ENCODE peak calls at places on chromosomes 11 and 22, in seven cellular contexts. X is heart left ventricle, W is IMR-90, O is ovary, Q is thyroid gland, D is tibial nerve, J is HCT116. Y is an unnamed sample.

GRCh38 chr11:79195209-79195608 is 245.6 kb downstream of the TENM4 start:
- DNase-seq in X (no peak), W (no peak), O (no peak), Q (no peak), D (no peak), J (no peak), Y (no peak)

GRCh38 chr11:29312817-29313216 is 704.0 kb downstream of the KCNA4 start:
- DNase-seq in X (no peak), W (peak), O (no peak), Q (no peak), D (no peak), J (no peak), Y (no peak)

GRCh38 chr11:123853038-123853437 is 32.4 kb downstream of the TMEM225 start:
- DNase-seq in X (no peak), W (no peak), O (no peak), Q (no peak), D (no peak), J (no peak), Y (no peak)

GRCh38 chr11:123562829-123563228 is 91.6 kb downstream of the SCN3B start:
- DNase-seq in X (no peak), W (no peak), O (no peak), Q (no peak), D (no peak), J (no peak), Y (no peak)

GRCh38 chr11:128927683-128928336 is 14.9 kb downstream of the TP53AIP1 start:
- DNase-seq in X (no peak), W (no peak), O (no peak), Q (no peak), D (no peak), J (no peak), Y (no peak)

GRCh38 chr11:128103278-128103873 is 484.0 kb downstream of the ETS1 start:
- DNase-seq in X (no peak), W (no peak), O (no peak), Q (no peak), D (no peak), J (no peak), Y (no peak)

GRCh38 chr11:114170226-114170625 is 110.7 kb downstream of the ZBTB16 start:
- DNase-seq in X (no peak), W (no peak), O (no peak), Q (no peak), D (no peak), J (no peak), Y (no peak)

GRCh38 chr11:44380009-44380313 is 70.0 kb upstream of the ALX4 start:
- DNase-seq in X (no peak), W (no peak), O (no peak), Q (peak), D (no peak), J (no peak), Y (no peak)

GRCh38 chr11:123429851-123430735 is at the start of gene GRAMD1B:
- DNase-seq in X (peak), W (peak), O (peak), Q (peak), D (no peak), J (no peak), Y (peak)

GRCh38 chr22:25110846-25111578 is 88.6 kb upstream of the CRYBB3 start:
- DNase-seq in X (peak), W (peak), O (peak), Q (peak), D (peak), J (peak), Y (peak)

GRCh38 chr11:126328444-126328843 is 24.6 kb downstream of the DCPS start:
- DNase-seq in X (peak), W (no peak), O (no peak), Q (no peak), D (no peak), J (no peak), Y (no peak)

GRCh38 chr11:100546714-100547113 is 140.4 kb upstream of the ARHGAP42 start:
- DNase-seq in X (no peak), W (peak), O (no peak), Q (no peak), D (no peak), J (peak), Y (no peak)

GRCh38 chr11:103659743-103660142 is 376.7 kb upstream of the DDI1 start:
- DNase-seq in X (no peak), W (peak), O (no peak), Q (no peak), D (no peak), J (no peak), Y (no peak)

GRCh38 chr11:86551286-86551685 is 121.1 kb downstream of the ME3 start:
- DNase-seq in X (peak), W (peak), O (no peak), Q (no peak), D (peak), J (no peak), Y (peak)

GRCh38 chr22:39219071-39220050 is 25.4 kb downstream of the PDGFB start:
- DNase-seq in X (no peak), W (no peak), O (no peak), Q (no peak), D (no peak), J (no peak), Y (no peak)

GRCh38 chr11:64834723-64835615 is 9.5 kb downstream of the CDC42BPG start:
- DNase-seq in X (no peak), W (no peak), O (no peak), Q (no peak), D (no peak), J (no peak), Y (peak)

GRCh38 chr22:27668828-27669797 is 132.4 kb downstream of the MN1 start:
- DNase-seq in X (peak), W (peak), O (no peak), Q (no peak), D (no peak), J (peak), Y (peak)

GRCh38 chr11:24348908-24349307 is 147.9 kb upstream of the LUZP2 start:
- DNase-seq in X (no peak), W (no peak), O (no peak), Q (no peak), D (no peak), J (no peak), Y (no peak)

DNA sequence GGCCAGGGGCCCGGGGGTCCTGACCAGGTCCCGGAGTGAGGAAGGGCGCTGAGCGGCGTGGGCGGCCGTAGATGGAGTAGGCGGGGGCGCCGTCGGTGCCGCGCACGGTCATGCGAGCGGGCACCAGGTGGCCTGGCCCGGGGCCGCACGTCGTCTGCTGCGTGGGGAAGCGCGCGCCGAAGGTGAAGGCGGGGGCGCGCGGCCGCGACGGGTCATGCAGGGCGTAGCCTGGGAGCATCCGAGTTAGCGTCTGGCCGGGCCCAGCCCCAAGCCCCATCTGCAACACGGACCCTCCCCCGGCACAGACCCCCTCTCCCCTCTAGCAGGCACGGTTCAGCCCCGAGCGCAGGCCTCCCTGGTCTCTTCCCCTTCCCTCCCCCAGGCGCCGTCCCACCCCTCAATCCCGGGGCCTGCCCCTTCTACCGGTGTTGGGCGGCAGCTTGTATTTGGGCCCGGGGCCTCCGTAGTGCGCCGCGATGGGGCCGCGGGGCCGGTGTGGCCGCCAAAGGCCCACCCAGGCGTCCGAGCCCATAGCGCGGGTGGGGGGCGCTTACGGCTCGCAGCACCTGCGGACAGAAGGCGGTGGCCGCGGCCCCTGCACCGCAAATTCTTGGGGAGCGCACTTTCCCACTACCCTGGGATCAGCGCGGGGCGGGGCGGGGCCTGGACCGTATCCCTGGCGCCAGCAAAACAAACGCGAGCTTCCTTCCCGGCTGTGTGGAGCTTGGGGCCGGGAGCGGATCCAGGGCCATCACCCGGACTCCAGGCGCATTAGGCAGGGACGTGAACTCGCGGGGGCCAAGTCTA is 1.9 kb upstream of the TYMP start:
- DNase-seq in X (peak), W (peak), O (no peak), Q (peak), D (peak), J (no peak), Y (no peak)
- TF ChIP-seq POLR2A in X (peak), W (no peak), O (no peak), Q (peak), D (peak), J (no peak), Y (peak)

GRCh38 chr22:19962909-19963806 is 21.5 kb upstream of the TXNRD2 start:
- DNase-seq in X (no peak), W (peak), O (no peak), Q (peak), D (no peak), J (peak), Y (no peak)
- TF ChIP-seq POLR2A in X (no peak), W (no peak), O (no peak), Q (peak), D (no peak), J (no peak), Y (no peak)

DNA sequence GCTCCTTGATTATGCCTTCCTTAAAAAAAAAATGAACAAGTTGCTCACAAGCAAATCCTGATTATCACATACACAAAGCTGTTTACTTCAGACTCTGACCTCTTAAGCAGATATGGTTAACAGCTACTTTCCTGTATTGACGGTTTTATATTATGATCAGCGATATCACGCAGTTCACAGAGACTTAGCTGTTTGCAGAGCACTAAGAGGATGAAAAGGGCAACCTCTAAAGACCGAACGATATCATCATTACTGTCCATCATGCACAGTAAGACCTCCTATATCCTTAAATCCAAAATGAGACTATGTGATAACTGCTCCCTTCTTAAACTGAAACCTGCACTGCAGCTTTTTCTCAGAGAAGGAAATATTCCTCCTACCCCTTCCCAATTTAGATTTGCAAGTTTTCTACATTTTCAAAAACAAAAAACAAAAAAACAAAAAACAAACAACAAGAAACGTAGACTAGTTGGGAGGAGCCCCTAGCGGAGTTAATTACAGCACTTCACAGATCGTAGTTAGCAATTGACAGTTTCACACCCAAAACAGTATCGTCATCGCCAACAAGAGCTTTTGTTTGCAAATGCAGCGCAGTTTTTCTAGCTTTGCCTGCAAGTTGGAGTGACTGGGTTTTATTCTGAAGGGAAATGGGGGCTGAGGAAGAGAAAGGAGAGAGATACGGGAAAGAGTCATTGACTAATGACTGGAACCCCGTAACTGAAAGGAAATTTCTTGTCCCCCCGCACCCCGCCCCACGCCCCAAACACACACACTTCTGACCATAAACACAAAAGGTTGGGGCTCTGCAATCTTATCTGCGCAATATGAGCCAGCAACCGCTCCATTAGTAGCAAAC is 1.2 kb downstream of the DDX6 start:
- DNase-seq in X (no peak), W (no peak), O (no peak), Q (no peak), D (peak), J (no peak), Y (no peak)
- TF ChIP-seq POLR2A in X (no peak), W (no peak), O (no peak), Q (peak), D (no peak), J (no peak), Y (no peak)

DNA sequence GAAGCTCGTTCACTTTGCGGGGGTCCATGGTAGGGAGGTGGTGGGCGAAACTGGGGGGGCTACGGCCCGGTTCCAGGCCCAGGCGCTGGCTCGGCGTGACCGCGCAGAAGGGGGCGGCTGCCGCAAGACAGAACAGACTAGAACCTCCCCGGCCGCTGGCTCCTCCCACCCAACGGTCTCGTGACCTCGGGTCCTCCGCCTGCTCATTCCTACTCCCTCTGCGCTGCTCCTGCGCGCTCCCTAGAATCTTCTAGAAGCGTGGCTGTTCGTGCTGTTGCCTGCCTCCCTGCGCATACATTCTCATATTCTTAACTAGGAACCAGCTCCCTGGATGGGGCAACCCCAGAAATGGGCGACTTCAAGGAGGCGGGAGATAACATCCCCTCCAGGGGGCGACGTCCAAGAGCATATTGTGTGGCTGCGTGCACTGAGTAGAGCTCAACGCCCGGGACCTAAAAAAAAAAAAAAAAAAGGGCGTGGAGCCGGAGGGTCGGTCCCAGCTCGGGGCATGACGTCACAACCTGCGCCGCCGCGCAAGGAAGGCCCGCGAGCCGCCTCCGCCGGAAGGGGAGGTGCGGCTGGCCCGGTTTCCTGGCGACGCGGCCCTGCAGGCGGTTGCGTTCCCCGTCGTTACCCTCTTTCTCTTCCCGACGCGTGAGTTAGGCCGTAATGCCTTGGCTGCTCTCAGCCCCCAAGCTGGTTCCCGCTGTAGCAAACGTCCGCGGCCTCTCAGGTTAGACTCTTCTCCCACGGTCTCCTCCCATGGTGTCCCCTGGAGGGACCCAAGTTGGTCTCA is at the start of the genes ST13 and XPNPEP3:
- DNase-seq in X (peak), W (peak), O (peak), Q (peak), D (peak), J (peak), Y (peak)
- TF ChIP-seq POLR2A in X (peak), W (peak), O (peak), Q (peak), D (peak), J (peak), Y (peak)

GRCh38 chr11:118910309-118911112 is 15.2 kb downstream of the BCL9L start:
- DNase-seq in X (peak), W (peak), O (peak), Q (peak), D (peak), J (no peak), Y (no peak)
- TF ChIP-seq POLR2A in X (peak), W (peak), O (peak), Q (no peak), D (peak), J (no peak), Y (peak)

GRCh38 chr22:29837780-29838598 is at the start of gene ASCC2:
- DNase-seq in X (peak), W (peak), O (peak), Q (peak), D (peak), J (peak), Y (peak)
- TF ChIP-seq POLR2A in X (peak), W (peak), O (peak), Q (peak), D (peak), J (peak), Y (peak)

GRCh38 chr11:91591021-91591420 is 633.6 kb upstream of the FAT3 start:
- DNase-seq in X (no peak), W (no peak), O (no peak), Q (no peak), D (no peak), J (no peak), Y (no peak)
- TF ChIP-seq POLR2A in X (no peak), W (no peak), O (no peak), Q (no peak), D (no peak), J (no peak), Y (no peak)

GRCh38 chr11:74950374-74950969 is 1.4 kb downstream of the SPCS2 start:
- DNase-seq in X (no peak), W (no peak), O (no peak), Q (peak), D (no peak), J (no peak), Y (no peak)

GRCh38 chr11:74948546-74948897 is 369 bp downstream of the XRRA1 start:
- DNase-seq in X (no peak), W (no peak), O (no peak), Q (no peak), D (no peak), J (no peak), Y (no peak)

GRCh38 chr11:74951241-74951640 is 2.2 kb downstream of the SPCS2 start:
- DNase-seq in X (no peak), W (no peak), O (no peak), Q (no peak), D (no peak), J (no peak), Y (no peak)

GRCh38 chr11:74949748-74950127 is 672 bp downstream of the SPCS2 start:
- DNase-seq in X (no peak), W (peak), O (no peak), Q (no peak), D (no peak), J (no peak), Y (no peak)

GRCh38 chr11:74948898-74949747 is at the start of the genes SPCS2 and XRRA1:
- DNase-seq in X (peak), W (peak), O (peak), Q (peak), D (peak), J (peak), Y (peak)
- TF ChIP-seq POLR2A in X (peak), W (peak), O (peak), Q (peak), D (peak), J (peak), Y (peak)